ENCODE peak calls at places on chromosomes 6 and 20, in eight cellular contexts. V, Z, D, N, L, W, Y and O are unnamed samples.

GRCh38 chr20:52031206-52031573 is 160.4 kb downstream of the ZFP64 start:
- DNase-seq in V (no peak), Y (no peak), N (no peak), D (no peak), W (peak; percentile 28), L (no peak), Z (no peak), O (peak; percentile 59)

GRCh38 chr6:134707342-134707982 is 242.4 kb downstream of the ALDH8A1 start:
- DNase-seq in V (no peak), Z (no peak), W (peak; percentile 62), N (peak; percentile 85), Y (no peak), D (peak; percentile 40), L (no peak), O (no peak)

GRCh38 chr6:109458774-109459531 is 3.4 kb upstream of the MICAL1 start:
- DNase-seq in L (no peak), D (no peak), Y (no peak), Z (no peak), N (no peak), V (no peak), W (no peak), O (no peak)

GRCh38 chr6:31008165-31008564 is 2.1 kb upstream of the MUC22 start:
- DNase-seq in V (no peak), D (no peak), W (no peak), Y (no peak), N (no peak), Z (no peak), L (no peak), O (no peak)

GRCh38 chr6:155248021-155249001 is 15.5 kb upstream of the CLDN20 start:
- DNase-seq in V (peak; percentile 31), L (no peak), D (peak; percentile 78), W (peak; percentile 72), Y (no peak), Z (peak; percentile 80), N (peak; percentile 82), O (peak; percentile 67)

GRCh38 chr6:83057705-83058321 is 7.8 kb downstream of the UBE3D start:
- DNase-seq in Y (no peak), W (peak; percentile 26), L (no peak), D (peak; percentile 75), V (peak; percentile 38), Z (no peak), N (peak; percentile 76), O (peak; percentile 39)

GRCh38 chr6:163711615-163712568 is 297.4 kb downstream of the QKI start:
- DNase-seq in N (no peak), V (peak; percentile 37), L (peak; percentile 86), Y (no peak), W (no peak), D (peak; percentile 59), Z (peak; percentile 86), O (no peak)

GRCh38 chr6:49269190-49269589 is 193.9 kb downstream of the MMUT start:
- DNase-seq in Z (no peak), L (no peak), W (peak; percentile 28), V (no peak), D (peak; percentile 63), N (no peak), Y (no peak), O (no peak)

GRCh38 chr6:56842602-56843475 is 112.1 kb upstream of the BEND6 start:
- DNase-seq in Y (peak; percentile 27), N (peak; percentile 63), Z (peak; percentile 60), W (peak; percentile 68), L (no peak), D (peak; percentile 76), V (no peak), O (no peak)

GRCh38 chr6:36829919-36830544 is 9.2 kb downstream of the CPNE5 start:
- DNase-seq in D (no peak), N (peak; percentile 65), L (peak; percentile 80), Z (peak; percentile 54), W (peak; percentile 65), Y (peak; percentile 87), V (peak; percentile 78), O (no peak)

GRCh38 chr20:61523145-61523544 is 271.1 kb downstream of the CDH4 start:
- DNase-seq in L (no peak), D (no peak), Y (no peak), V (no peak), Z (no peak), N (no peak), W (no peak), O (no peak)

GRCh38 chr6:33075568-33076405 is at the start of gene HLA-DPB1:
- DNase-seq in Z (no peak), N (peak; percentile 61), D (peak; percentile 79), Y (no peak), L (no peak), V (no peak), W (peak; percentile 32), O (peak; percentile 18)

GRCh38 chr6:95087394-95088097 is 489.8 kb upstream of the MANEA start:
- DNase-seq in W (peak; percentile 89), Y (no peak), D (peak; percentile 90), L (no peak), V (no peak), Z (no peak), N (peak; percentile 64), O (no peak)

GRCh38 chr20:52783769-52784168 is 188.4 kb upstream of the TSHZ2 start:
- DNase-seq in N (no peak), D (peak; percentile 8), Y (no peak), V (peak; percentile 20), W (no peak), Z (no peak), L (no peak), O (no peak)

GRCh38 chr6:29014729-29015608 is 9.9 kb upstream of the ZNF311 start:
- DNase-seq in D (no peak), Z (no peak), L (no peak), Y (peak; percentile 16), N (no peak), W (peak; percentile 49), V (no peak), O (no peak)

GRCh38 chr20:32474967-32475819 is 109.9 kb downstream of the NOL4L start:
- DNase-seq in L (peak; percentile 89), Z (peak; percentile 93), N (peak; percentile 97), Y (peak; percentile 85), D (peak; percentile 95), V (peak; percentile 96), W (peak; percentile 96), O (peak; percentile 97)

GRCh38 chr6:146788115-146788514 is 189.3 kb downstream of the ADGB start:
- DNase-seq in Y (no peak), Z (no peak), V (no peak), D (peak; percentile 50), N (no peak), W (no peak), L (no peak), O (no peak)

GRCh38 chr20:24148372-24148771 is 159.8 kb upstream of the GGTLC1 start:
- DNase-seq in D (no peak), Y (no peak), N (no peak), W (peak; percentile 1), V (no peak), Z (peak; percentile 59), L (peak; percentile 34), O (no peak)

GRCh38 chr20:3785240-3786125 is 1.1 kb downstream of the CENPB start:
- DNase-seq in L (no peak), Z (peak; percentile 63), Y (peak; percentile 65), W (peak; percentile 32), D (peak; percentile 61), N (no peak), V (no peak), O (no peak)
- H3K4me1 ChIP-seq in L (no peaks in the 10 kb centered on the region), Z (peaks cover 51% of the 10 kb centered on the region), Y (peaks cover 39% of the 10 kb centered on the region), W (peaks cover 21% of the 10 kb centered on the region), D (peaks cover 18% of the 10 kb centered on the region), N (peaks cover 34% of the 10 kb centered on the region), V (peaks cover 20% of the 10 kb centered on the region), O (peaks cover 31% of the 10 kb centered on the region)

GRCh38 chr20:46028110-46028509 is 905 bp upstream of the SLC12A5 start:
- DNase-seq in Y (no peak), N (no peak), W (no peak), D (no peak), V (no peak), L (no peak), Z (no peak), O (no peak)

GRCh38 chr20:46030290-46031013 is 1.4 kb downstream of the SLC12A5 start:
- DNase-seq in Y (no peak), W (no peak), V (no peak), D (no peak), Z (no peak), N (no peak), L (no peak), O (no peak)

GRCh38 chr20:46027245-46027853 is 1.7 kb upstream of the SLC12A5 start:
- DNase-seq in V (peak; percentile 36), D (peak; percentile 76), N (peak; percentile 87), W (peak; percentile 56), Z (no peak), Y (no peak), L (no peak), O (no peak)

GRCh38 chr20:46031014-46031569 is 2.1 kb downstream of the SLC12A5 start:
- DNase-seq in V (no peak), W (no peak), Z (no peak), N (no peak), D (no peak), Y (no peak), L (no peak), O (no peak)

DNA sequence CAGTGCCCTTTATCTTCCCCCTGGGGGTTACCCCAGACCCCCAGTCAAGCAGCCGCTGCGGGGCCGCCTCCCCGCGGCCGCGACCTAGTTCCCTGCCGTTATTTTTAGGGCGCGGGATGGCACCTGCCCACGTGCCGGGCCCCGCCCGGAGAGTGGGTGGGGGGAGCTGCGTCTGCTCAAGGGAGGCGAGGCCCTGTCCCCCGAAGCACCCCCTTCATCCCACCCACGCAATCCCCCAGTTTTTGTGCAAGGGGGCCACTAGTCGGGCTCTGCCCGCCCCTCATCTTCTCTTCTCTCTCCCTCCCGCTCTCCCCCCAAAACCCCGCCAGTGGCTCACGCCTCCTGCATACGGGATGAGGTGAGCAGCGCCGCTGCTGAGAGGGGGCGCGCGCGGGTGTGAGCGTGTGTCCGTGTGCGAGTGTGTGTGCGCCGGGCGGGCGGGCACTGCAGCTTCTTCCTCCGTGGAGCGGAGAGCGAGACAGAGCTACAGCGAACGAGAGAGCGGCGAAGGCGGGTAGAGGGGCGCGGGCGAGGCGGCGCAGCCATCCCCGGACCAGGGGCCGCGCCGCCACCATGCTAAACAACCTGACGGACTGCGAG is at the start of gene SLC12A5:
- DNase-seq in D (no peak), V (no peak), L (no peak), N (no peak), Y (no peak), W (no peak), Z (no peak), O (no peak)
- H3K27me3 ChIP-seq in D (peaks cover 48% of the 10 kb centered on the region), V (peaks cover 33% of the 10 kb centered on the region), L (peaks cover 32% of the 10 kb centered on the region), N (peaks cover 79% of the 10 kb centered on the region), Y (peaks cover 6% of the 10 kb centered on the region), W (peaks cover 34% of the 10 kb centered on the region), Z (peaks cover 82% of the 10 kb centered on the region), O (peaks cover 67% of the 10 kb centered on the region)

GRCh38 chr6:111556004-111556403 is 49.7 kb downstream of the TRAF3IP2 start:
- DNase-seq in N (no peak), V (no peak), D (no peak), W (no peak), Z (no peak), Y (no peak), L (no peak), O (no peak)
- H3K4me1 ChIP-seq in N (peaks cover 43% of the 10 kb centered on the region), V (peaks cover 9% of the 10 kb centered on the region), D (peaks cover 59% of the 10 kb centered on the region), W (peaks cover 41% of the 10 kb centered on the region), Z (peaks cover 36% of the 10 kb centered on the region), Y (peaks cover 37% of the 10 kb centered on the region), L (no peaks in the 10 kb centered on the region), O (peaks cover 57% of the 10 kb centered on the region)

DNA sequence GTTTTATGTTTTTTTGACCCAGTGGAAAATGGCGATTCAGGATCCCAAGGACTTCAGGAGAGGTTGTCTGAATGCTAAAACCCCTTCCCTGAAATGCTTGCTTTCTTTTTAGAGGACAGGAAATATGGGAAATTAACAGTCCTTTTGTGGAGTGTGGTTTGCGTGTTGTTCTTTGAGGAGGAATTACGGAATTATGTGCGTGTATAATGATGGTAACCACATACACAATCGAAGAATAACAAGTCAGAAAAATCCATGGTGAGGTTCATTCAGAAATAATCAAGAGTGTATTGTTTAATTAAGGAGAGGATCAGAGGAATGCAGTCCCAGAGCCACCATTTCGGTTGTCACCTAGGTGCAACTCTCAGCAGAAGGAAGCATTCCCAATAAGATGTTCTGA is 73.2 kb downstream of the PHACTR3 start:
- DNase-seq in Z (no peak), W (no peak), N (no peak), V (no peak), L (no peak), D (no peak), Y (no peak), O (no peak)
- H3K27me3 ChIP-seq in Z (peaks cover 22% of the 10 kb centered on the region), W (no peaks in the 10 kb centered on the region), N (no peaks in the 10 kb centered on the region), V (no peaks in the 10 kb centered on the region), L (no peaks in the 10 kb centered on the region), D (peaks cover 13% of the 10 kb centered on the region), Y (no peaks in the 10 kb centered on the region), O (peaks cover 15% of the 10 kb centered on the region)